ENCODE peak calls at places on chromosomes 16 and 17, in nine cellular contexts. U is Caco-2; I is CD8-positive, alpha-beta T cell; L is foreskin fibroblast; Z is activated CD4-positive, CD25-positive, alpha-beta regulatory T cell; C is NCI-H226; R is substantia nigra; D is T-cell; P is WTC11. W is an unnamed sample.
A peak's percentile ranks its signal among the peaks of the same experiment; 100 is the strongest.

GRCh38 chr17:39863918-39864746 is at the start of gene IKZF3:
- DNase-seq in U (peak; percentile 92), I (peak; percentile 67), L (peak; percentile 11), Z (peak; percentile 59), C (no peak), R (no peak), D (peak; percentile 84), P (peak; percentile 85), W (peak; percentile 86)

GRCh38 chr17:35063514-35064223 is at the start of gene RFFL:
- DNase-seq in U (peak; percentile 91), I (peak; percentile 72), L (peak; percentile 97), Z (peak; percentile 46), C (peak; percentile 98), R (peak; percentile 90), D (peak; percentile 86), P (peak; percentile 78), W (peak; percentile 93)

GRCh38 chr16:56742030-56742984 is 12.4 kb downstream of the NUP93 start:
- DNase-seq in U (peak; percentile 50), I (no peak), L (peak; percentile 70), Z (no peak), C (peak; percentile 85), R (no peak), D (no peak), P (no peak), W (no peak)

GRCh38 chr17:68378202-68379149 is 78.8 kb downstream of the WIPI1 start:
- DNase-seq in U (peak; percentile 65), I (no peak), L (peak; percentile 99), Z (no peak), C (peak; percentile 81), R (peak; percentile 44), D (no peak), P (peak; percentile 40), W (peak; percentile 97)

GRCh38 chr16:56288019-56288418 is 96.7 kb downstream of the GNAO1 start:
- DNase-seq in U (no peak), I (no peak), L (no peak), Z (no peak), C (no peak), R (no peak), D (no peak), P (no peak), W (no peak)

GRCh38 chr17:78541488-78542237 is 35.5 kb downstream of the DNAH17 start:
- DNase-seq in U (no peak), I (no peak), L (no peak), Z (no peak), C (no peak), R (no peak), D (no peak), P (no peak), W (no peak)

GRCh38 chr17:35155246-35155645 is 7.6 kb downstream of the UNC45B start:
- DNase-seq in U (no peak), I (no peak), L (no peak), Z (no peak), C (no peak), R (no peak), D (no peak), P (no peak), W (no peak)

GRCh38 chr17:63434951-63435571 is 11.0 kb downstream of the CYB561 start:
- DNase-seq in U (no peak), I (peak; percentile 11), L (peak; percentile 43), Z (no peak), C (peak; percentile 25), R (peak; percentile 30), D (peak; percentile 67), P (peak; percentile 43), W (no peak)

GRCh38 chr16:58843675-58844074 is 109.6 kb upstream of the GOT2 start:
- DNase-seq in U (peak; percentile 13), I (no peak), L (peak; percentile 21), Z (no peak), C (peak; percentile 11), R (no peak), D (no peak), P (no peak), W (no peak)

GRCh38 chr16:28292731-28293588 is 635 bp downstream of the SBK1 start:
- DNase-seq in U (peak; percentile 33), I (no peak), L (no peak), Z (no peak), C (no peak), R (no peak), D (peak; percentile 30), P (peak; percentile 85), W (no peak)

GRCh38 chr17:71760062-71760720 is 360.6 kb upstream of the SOX9 start:
- DNase-seq in U (peak; percentile 5), I (no peak), L (no peak), Z (no peak), C (no peak), R (no peak), D (no peak), P (no peak), W (no peak)

GRCh38 chr16:73315645-73316044 is 267.7 kb upstream of the ZFHX3 start:
- DNase-seq in U (no peak), I (no peak), L (no peak), Z (no peak), C (no peak), R (no peak), D (no peak), P (no peak), W (no peak)

GRCh38 chr16:49763826-49764225 is 92.1 kb downstream of the ZNF423 start:
- DNase-seq in U (no peak), I (no peak), L (no peak), Z (no peak), C (no peak), R (no peak), D (no peak), P (no peak), W (no peak)

GRCh38 chr16:85612801-85613608 is at the start of gene GSE1:
- DNase-seq in U (peak; percentile 100), I (peak; percentile 60), L (peak; percentile 81), Z (no peak), C (peak; percentile 91), R (no peak), D (peak; percentile 60), P (peak; percentile 96), W (peak; percentile 99)

GRCh38 chr16:23434380-23434779 is 18.6 kb downstream of the COG7 start:
- DNase-seq in U (peak; percentile 60), I (no peak), L (peak; percentile 40), Z (no peak), C (peak; percentile 10), R (no peak), D (peak; percentile 16), P (no peak), W (no peak)

GRCh38 chr17:57740225-57740528 is 4.9 kb downstream of the CCDC182 start:
- DNase-seq in U (no peak), I (no peak), L (no peak), Z (no peak), C (no peak), R (no peak), D (no peak), P (no peak), W (no peak)

GRCh38 chr17:78414178-78415162 is 36.0 kb downstream of the PGS1 start:
- DNase-seq in U (no peak), I (peak; percentile 32), L (no peak), Z (no peak), C (no peak), R (no peak), D (peak; percentile 63), P (no peak), W (no peak)

GRCh38 chr16:53773150-53773846 is 69.3 kb downstream of the FTO start:
- DNase-seq in U (peak; percentile 77), I (no peak), L (peak; percentile 62), Z (no peak), C (peak; percentile 71), R (no peak), D (no peak), P (peak; percentile 15), W (no peak)

GRCh38 chr16:67426950-67427349 is 4.0 kb upstream of the HSD11B2 start:
- DNase-seq in U (no peak), I (no peak), L (no peak), Z (no peak), C (no peak), R (no peak), D (no peak), P (no peak), W (no peak)

GRCh38 chr16:50994995-50995394 is 156.1 kb downstream of the SALL1 start:
- DNase-seq in U (no peak), I (no peak), L (no peak), Z (no peak), C (no peak), R (no peak), D (no peak), P (no peak), W (no peak)

GRCh38 chr17:43702636-43703035 is 40.9 kb upstream of the MEOX1 start:
- DNase-seq in U (peak; percentile 50), I (no peak), L (no peak), Z (no peak), C (no peak), R (no peak), D (no peak), P (peak; percentile 44), W (no peak)

GRCh38 chr17:43337684-43338428 is 60.9 kb upstream of the ARL4D start:
- DNase-seq in U (no peak), I (no peak), L (no peak), Z (no peak), C (no peak), R (no peak), D (no peak), P (no peak), W (no peak)

GRCh38 chr16:2856061-2856670 is 1.8 kb downstream of the PRSS22 start:
- DNase-seq in U (peak; percentile 68), I (no peak), L (no peak), Z (no peak), C (no peak), R (no peak), D (peak; percentile 44), P (peak; percentile 76), W (no peak)

GRCh38 chr17:57599271-57600045 is 145.6 kb downstream of the CCDC182 start:
- DNase-seq in U (no peak), I (peak; percentile 27), L (no peak), Z (no peak), C (no peak), R (no peak), D (peak; percentile 51), P (no peak), W (no peak)

GRCh38 chr17:81109957-81110356 is 55.4 kb upstream of the PVALEF start:
- DNase-seq in U (no peak), I (no peak), L (no peak), Z (no peak), C (no peak), R (no peak), D (no peak), P (no peak), W (no peak)

GRCh38 chr17:71809537-71809936 is 311.3 kb upstream of the SOX9 start:
- DNase-seq in U (no peak), I (no peak), L (no peak), Z (no peak), C (no peak), R (no peak), D (no peak), P (no peak), W (no peak)

GRCh38 chr17:282000-282911 is 70.4 kb downstream of the RPH3AL start:
- DNase-seq in U (peak; percentile 29), I (no peak), L (no peak), Z (no peak), C (no peak), R (no peak), D (no peak), P (no peak), W (peak; percentile 42)

GRCh38 chr16:23728112-23728477 is 15.1 kb upstream of the ERN2 start:
- DNase-seq in U (no peak), I (no peak), L (no peak), Z (no peak), C (no peak), R (no peak), D (no peak), P (no peak), W (no peak)

GRCh38 chr17:44374306-44375195 is 10.9 kb upstream of the FAM171A2 start:
- DNase-seq in U (no peak), I (no peak), L (no peak), Z (no peak), C (peak; percentile 25), R (no peak), D (no peak), P (peak; percentile 77), W (no peak)

GRCh38 chr17:35640977-35641526 is 53.9 kb downstream of the AP2B1 start:
- DNase-seq in U (no peak), I (no peak), L (no peak), Z (no peak), C (no peak), R (no peak), D (no peak), P (no peak), W (no peak)

GRCh38 chr17:57705921-57706695 is 39.0 kb downstream of the CCDC182 start:
- DNase-seq in U (no peak), I (no peak), L (no peak), Z (no peak), C (no peak), R (no peak), D (no peak), P (no peak), W (no peak)

W was measured in left lobe of liver.